ENCODE peak calls at places on chromosome 11, in four cellular contexts. C, J, O and A are unnamed samples.

GRCh38 chr11:119739975-119740374 is 11.0 kb upstream of the NECTIN1 start:
- DNase-seq in C (no peak), J (no peak), O (no peak), A (no peak)

GRCh38 chr11:95338430-95338991 is 107.5 kb upstream of the SESN3 start:
- DNase-seq in C (no peak), J (no peak), O (peak; percentile 86), A (peak; percentile 72)

GRCh38 chr11:64754919-64755662 is 4.7 kb downstream of the PYGM start:
- DNase-seq in C (no peak), J (no peak), O (no peak), A (no peak)

GRCh38 chr11:64088159-64089026 is 52.7 kb downstream of the FLRT1 start:
- DNase-seq in C (no peak), J (no peak), O (no peak), A (no peak)

GRCh38 chr11:129445226-129445625 is 69.6 kb downstream of the BARX2 start:
- DNase-seq in C (no peak), J (no peak), O (no peak), A (no peak)

GRCh38 chr11:34308821-34309585 is 48.8 kb downstream of the ABTB2 start:
- DNase-seq in C (no peak), J (no peak), O (peak; percentile 88), A (peak; percentile 66)

GRCh38 chr11:32435511-32435946 is at the start of gene WT1:
- DNase-seq in C (no peak), J (peak; percentile 84), O (no peak), A (no peak)

GRCh38 chr11:34238966-34239365 is 118.8 kb downstream of the ABTB2 start:
- DNase-seq in C (no peak), J (no peak), O (no peak), A (no peak)

GRCh38 chr11:100687032-100687629 is at the start of gene ARHGAP42:
- DNase-seq in C (peak; percentile 20), J (peak; percentile 53), O (peak; percentile 71), A (peak; percentile 78)

GRCh38 chr11:32438883-32439487 is 3.6 kb upstream of the WT1 start:
- DNase-seq in C (no peak), J (no peak), O (no peak), A (no peak)

GRCh38 chr11:79413258-79413657 is 27.6 kb downstream of the TENM4 start:
- DNase-seq in C (no peak), J (no peak), O (peak; percentile 96), A (peak; percentile 82)

GRCh38 chr11:31060880-31061279 is 308.7 kb downstream of the DCDC1 start:
- DNase-seq in C (no peak), J (no peak), O (peak; percentile 55), A (peak; percentile 3)

GRCh38 chr11:85740464-85741400 is 54.7 kb upstream of the CCDC89 start:
- DNase-seq in C (no peak), J (no peak), O (no peak), A (peak; percentile 73)

GRCh38 chr11:60921777-60922335 is 2.4 kb upstream of the TMEM132A start:
- DNase-seq in C (no peak), J (no peak), O (no peak), A (no peak)

GRCh38 chr11:55726715-55727324 is 46.4 kb upstream of the OR5D13 start:
- DNase-seq in C (no peak), J (peak; percentile 4), O (no peak), A (no peak)

GRCh38 chr11:33687733-33688479 is 12.7 kb downstream of the C11orf91 start:
- DNase-seq in C (no peak), J (peak; percentile 70), O (peak; percentile 86), A (peak; percentile 86)

GRCh38 chr11:100619484-100619883 is 67.6 kb upstream of the ARHGAP42 start:
- DNase-seq in C (no peak), J (no peak), O (peak; percentile 17), A (peak; percentile 19)

GRCh38 chr11:102071497-102072472 is 24.5 kb downstream of the CFAP300 start:
- DNase-seq in C (no peak), J (no peak), O (no peak), A (no peak)

GRCh38 chr11:26276798-26277424 is 55.0 kb upstream of the ANO3 start:
- DNase-seq in C (peak; percentile 35), J (peak; percentile 13), O (peak; percentile 65), A (peak; percentile 86)

GRCh38 chr11:17277024-17277584 is 565 bp downstream of the NUCB2 start:
- DNase-seq in C (no peak), J (no peak), O (peak; percentile 72), A (peak; percentile 74)

GRCh38 chr11:131760191-131760951 is 390.0 kb downstream of the NTM start:
- DNase-seq in C (no peak), J (no peak), O (peak; percentile 85), A (peak; percentile 77)

GRCh38 chr11:18050853-18051252 is 4.8 kb upstream of the TPH1 start:
- DNase-seq in C (no peak), J (no peak), O (no peak), A (no peak)

DNA sequence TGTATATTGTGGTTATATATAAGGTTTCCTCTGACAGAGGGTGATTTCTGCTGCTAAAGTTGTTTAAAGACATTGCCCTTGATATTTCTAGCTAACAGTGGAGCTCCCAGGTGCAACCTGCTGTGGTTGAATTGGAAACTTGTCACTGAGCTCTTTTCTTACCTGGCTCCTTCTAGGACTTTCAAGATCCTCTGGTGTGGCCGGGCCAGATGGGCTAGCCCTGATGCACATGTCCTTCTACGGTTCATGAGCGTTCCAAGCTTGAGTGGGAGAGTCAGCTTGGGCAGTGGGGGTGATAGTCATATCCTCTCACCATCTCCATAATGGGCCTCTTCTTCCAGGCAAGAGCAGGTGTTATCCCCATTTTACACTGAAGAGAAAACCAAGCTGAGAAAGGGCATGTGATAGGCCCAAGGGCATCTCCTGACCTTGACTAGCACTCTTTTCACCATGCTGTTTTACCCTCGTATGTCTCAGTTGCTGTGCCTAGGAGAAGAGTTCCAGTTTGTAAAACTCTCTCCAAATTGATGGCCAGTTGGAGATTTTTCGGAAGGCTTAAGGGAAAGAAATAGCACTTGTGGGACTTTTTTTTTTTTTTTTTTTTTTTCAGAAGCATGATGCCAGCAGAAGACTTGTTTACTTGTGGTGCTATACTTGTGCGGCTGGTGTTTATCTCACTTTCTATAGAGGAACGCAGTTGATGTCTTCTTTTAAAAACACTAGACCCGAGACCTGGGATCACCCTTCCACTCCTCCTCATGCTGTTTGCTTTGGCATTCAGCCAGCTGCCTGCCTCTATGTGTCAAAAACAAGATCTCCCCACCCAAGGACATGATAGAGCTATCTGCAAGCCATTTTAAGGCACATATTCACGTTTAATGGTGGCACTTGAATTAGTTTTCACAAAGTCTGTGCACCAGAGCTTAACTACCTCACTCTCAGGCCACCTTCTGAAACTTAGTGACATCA is 32.6 kb downstream of the TEAD1 start:
- DNase-seq in C (no peak), J (peak; percentile 78), O (no peak), A (no peak)
- H3K4me1 ChIP-seq in C (no peaks in the 10 kb centered on the region), J (peaks cover 20% of the 10 kb centered on the region), O (peaks cover 15% of the 10 kb centered on the region), A (peaks cover 29% of the 10 kb centered on the region)

DNA sequence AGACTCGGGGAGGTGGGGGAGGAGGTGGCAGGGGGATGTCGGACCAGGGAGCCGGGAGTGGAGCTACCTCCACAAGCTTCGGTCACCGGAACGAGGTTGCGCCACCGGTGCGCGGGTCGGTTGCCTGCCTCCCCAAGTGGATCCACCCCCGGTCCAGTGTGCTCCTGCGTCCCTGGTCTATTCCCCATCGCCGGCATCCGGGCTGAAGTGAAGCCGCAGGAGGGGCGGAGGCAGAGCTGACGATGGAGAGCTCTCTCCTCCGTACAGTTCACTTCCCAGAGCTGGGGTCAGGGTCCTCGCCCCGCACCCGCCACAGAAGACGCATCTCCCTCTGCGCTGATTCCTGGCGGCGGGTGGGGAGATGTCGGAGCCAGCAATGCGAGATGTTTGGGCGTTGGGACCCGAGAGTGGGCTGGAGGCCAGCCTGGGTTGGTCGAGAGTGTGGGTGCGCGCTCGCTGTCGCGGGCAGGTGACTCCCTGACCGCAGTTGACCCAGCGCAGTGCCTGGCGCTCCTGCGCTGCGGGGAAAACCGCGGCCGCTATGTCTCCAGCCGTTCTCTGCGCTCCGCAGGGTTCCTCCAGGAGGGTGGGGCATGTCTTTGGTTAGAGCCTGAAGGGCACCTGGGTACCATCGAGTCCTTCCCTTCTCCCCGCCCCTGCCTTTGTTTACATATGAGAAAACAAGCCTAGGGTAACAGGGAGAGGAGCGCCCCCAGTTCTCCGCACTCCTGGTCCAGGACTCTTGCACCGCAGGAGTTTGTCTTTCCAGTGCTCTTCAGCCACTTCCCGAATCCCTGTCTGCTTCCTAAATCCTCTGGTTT is 1.7 kb downstream of the C11orf96 start:
- DNase-seq in C (no peak), J (no peak), O (peak; percentile 47), A (peak; percentile 19)
- H3K4me3 ChIP-seq in C (no peak overlapping the region), J (peak overlapping the region; percentile 57), O (peak overlapping the region; percentile 72), A (peak overlapping the region; percentile 84)

GRCh38 chr11:1759151-1759850 is 4.4 kb downstream of the CTSD start:
- DNase-seq in C (no peak), J (no peak), O (no peak), A (no peak)

GRCh38 chr11:1759851-1760220 is 3.9 kb downstream of the CTSD start:
- DNase-seq in C (no peak), J (no peak), O (no peak), A (no peak)

GRCh38 chr11:1757861-1758610 is 5.7 kb downstream of the CTSD start:
- DNase-seq in C (peak; percentile 70), J (no peak), O (no peak), A (no peak)

GRCh38 chr11:1756791-1757771 is 6.6 kb downstream of the CTSD start:
- DNase-seq in C (no peak), J (no peak), O (no peak), A (no peak)

DNA sequence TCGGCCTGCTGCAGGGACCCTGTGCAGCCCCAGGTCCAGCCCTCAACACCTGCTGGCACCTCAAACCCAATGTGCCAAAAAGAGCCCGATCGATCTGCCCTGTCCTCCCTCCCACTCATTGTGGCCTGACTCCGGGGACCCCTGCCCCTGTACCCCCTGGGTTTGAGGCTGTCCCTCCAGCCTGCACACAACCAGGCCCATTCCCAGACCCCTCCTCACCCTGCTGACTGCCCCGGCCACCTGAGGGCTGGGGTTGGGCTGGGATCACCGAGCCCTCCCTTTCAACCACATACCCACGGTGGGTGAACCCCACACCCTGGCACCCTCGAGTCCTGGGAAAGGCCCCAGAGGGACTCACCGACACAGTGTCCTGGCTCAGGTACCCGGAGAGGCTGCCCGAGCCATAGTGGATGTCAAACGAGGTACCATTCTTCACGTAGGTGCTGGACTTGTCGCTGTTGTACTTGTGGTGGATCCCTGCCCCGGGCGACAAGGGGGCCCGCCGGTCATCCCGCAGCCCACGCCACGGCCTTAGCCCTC is 5.0 kb downstream of the CTSD start:
- DNase-seq in C (no peak), J (no peak), O (no peak), A (no peak)
- H3K4me1 ChIP-seq in C (peaks cover 89% of the 10 kb centered on the region), J (peaks cover 29% of the 10 kb centered on the region), O (peaks cover 11% of the 10 kb centered on the region), A (peaks cover 39% of the 10 kb centered on the region)

GRCh38 chr11:104024572-104024971 is 11.9 kb upstream of the DDI1 start:
- DNase-seq in C (no peak), J (no peak), O (no peak), A (no peak)
- H3K4me3 ChIP-seq in C (no peak overlapping the region), J (no peak overlapping the region), O (no peak overlapping the region), A (no peak overlapping the region)

GRCh38 chr11:48055292-48056132 is 75.2 kb downstream of the PTPRJ start:
- DNase-seq in C (peak; percentile 53), J (peak; percentile 29), O (no peak), A (peak; percentile 40)

GRCh38 chr11:48054994-48055291 is 74.6 kb downstream of the PTPRJ start:
- DNase-seq in C (no peak), J (no peak), O (no peak), A (no peak)

GRCh38 chr11:48058777-48059176 is 78.4 kb downstream of the PTPRJ start:
- DNase-seq in C (no peak), J (no peak), O (peak; percentile 21), A (no peak)

GRCh38 chr11:48058064-48058463 is 77.7 kb downstream of the PTPRJ start:
- DNase-seq in C (no peak), J (no peak), O (no peak), A (no peak)

GRCh38 chr11:48056325-48057183 is 76.2 kb downstream of the PTPRJ start:
- DNase-seq in C (no peak), J (no peak), O (no peak), A (no peak)
- H3K4me1 ChIP-seq in C (peaks cover 61% of the 10 kb centered on the region), J (peaks cover 50% of the 10 kb centered on the region), O (peaks cover 19% of the 10 kb centered on the region), A (peaks cover 3% of the 10 kb centered on the region)